ENCODE peak calls at places on chromosomes 7 and 10, in seven cellular contexts. E is A549, W is dorsolateral prefrontal cortex, M is lower lobe of right lung, I is left ventricle myocardium inferior, R is AG04449, D is astrocyte of the cerebellum. Z is an unnamed sample.

GRCh38 chr10:88555190-88555894 is 27.8 kb downstream of the RNLS start:
- DNase-seq in E (no peak), W (no peak), M (no peak), I (no peak), R (no peak), D (no peak), Z (peak)

GRCh38 chr7:100585511-100586265 is at the start of gene LRCH4:
- DNase-seq in E (peak), W (peak), M (peak), I (no peak), R (no peak), D (no peak), Z (peak)

GRCh38 chr10:114714281-114714741 is 56.2 kb upstream of the ABLIM1 start:
- DNase-seq in E (peak), W (peak), M (no peak), I (peak), R (peak), D (peak), Z (peak)

GRCh38 chr7:18900236-18900635 is 217.2 kb downstream of the TWIST1 start:
- DNase-seq in E (no peak), W (no peak), M (no peak), I (no peak), R (no peak), D (no peak), Z (no peak)

GRCh38 chr10:48659790-48660189 is 24.9 kb upstream of the WDFY4 start:
- DNase-seq in E (no peak), W (no peak), M (no peak), I (no peak), R (no peak), D (no peak), Z (peak)

GRCh38 chr10:46311501-46311951 is 24.7 kb downstream of the ANTXRL start:
- DNase-seq in E (no peak), W (no peak), M (no peak), I (no peak), R (no peak), D (no peak), Z (no peak)

GRCh38 chr10:97888641-97889262 is 39.1 kb downstream of the GOLGA7B start:
- DNase-seq in E (peak), W (peak), M (peak), I (no peak), R (no peak), D (no peak), Z (peak)

GRCh38 chr10:118754132-118754555 is 626 bp downstream of the CACUL1 start:
- DNase-seq in E (peak), W (peak), M (peak), I (peak), R (no peak), D (no peak), Z (peak)

GRCh38 chr10:86387221-86387794 is 20.7 kb upstream of the GRID1 start:
- DNase-seq in E (no peak), W (no peak), M (no peak), I (no peak), R (no peak), D (no peak), Z (no peak)

GRCh38 chr10:15789793-15790525 is 70.2 kb upstream of the ITGA8 start:
- DNase-seq in E (no peak), W (no peak), M (no peak), I (no peak), R (peak), D (peak), Z (peak)

GRCh38 chr7:95435422-95435780 is 573 bp upstream of the PON2 start:
- DNase-seq in E (no peak), W (no peak), M (peak), I (no peak), R (no peak), D (no peak), Z (no peak)
- H3K4me3 ChIP-seq in E (peak), W (peak), M (peak), I (peak), R (peak), D (peak), Z (peak)

GRCh38 chr7:151411551-151411950 is 1.7 kb upstream of the WDR86 start:
- DNase-seq in E (no peak), W (no peak), M (no peak), I (no peak), R (no peak), D (no peak), Z (no peak)
- TF ChIP-seq CTCF in E (no peak), W (no peak), M (no peak), I (no peak), R (no peak), D (no peak), Z (no peak)

GRCh38 chr10:32379950-32380547 is 33.1 kb upstream of the EPC1 start:
- DNase-seq in E (no peak), W (no peak), M (no peak), I (no peak), R (no peak), D (no peak), Z (no peak)
- H3K4me3 ChIP-seq in E (no peak), W (peak), M (peak), I (peak), R (no peak), D (no peak), Z (no peak)

GRCh38 chr10:57716884-57717283 is 550.8 kb downstream of the IPMK start:
- DNase-seq in E (no peak), W (no peak), M (no peak), I (no peak), R (no peak), D (peak), Z (peak)
- TF ChIP-seq CTCF in E (peak), W (peak), M (peak), I (peak), R (peak), D (peak), Z (peak)

GRCh38 chr10:101061814-101062230 is at the start of gene KAZALD1:
- DNase-seq in E (no peak), W (no peak), M (no peak), I (no peak), R (no peak), D (no peak), Z (no peak)

GRCh38 chr10:101063548-101064414 is 2.0 kb downstream of the KAZALD1 start:
- DNase-seq in E (no peak), W (no peak), M (no peak), I (no peak), R (no peak), D (no peak), Z (no peak)

GRCh38 chr10:101064415-101065030 is 2.7 kb downstream of the KAZALD1 start:
- DNase-seq in E (no peak), W (no peak), M (no peak), I (no peak), R (no peak), D (no peak), Z (no peak)

GRCh38 chr10:101062231-101063161 is 707 bp downstream of the KAZALD1 start:
- DNase-seq in E (peak), W (no peak), M (peak), I (peak), R (no peak), D (no peak), Z (peak)

GRCh38 chr10:101063162-101063525 is 1.4 kb downstream of the KAZALD1 start:
- DNase-seq in E (no peak), W (no peak), M (no peak), I (no peak), R (no peak), D (no peak), Z (no peak)
- H3K4me3 ChIP-seq in E (peak), W (peak), M (peak), I (peak), R (peak), D (peak), Z (no peak)

DNA sequence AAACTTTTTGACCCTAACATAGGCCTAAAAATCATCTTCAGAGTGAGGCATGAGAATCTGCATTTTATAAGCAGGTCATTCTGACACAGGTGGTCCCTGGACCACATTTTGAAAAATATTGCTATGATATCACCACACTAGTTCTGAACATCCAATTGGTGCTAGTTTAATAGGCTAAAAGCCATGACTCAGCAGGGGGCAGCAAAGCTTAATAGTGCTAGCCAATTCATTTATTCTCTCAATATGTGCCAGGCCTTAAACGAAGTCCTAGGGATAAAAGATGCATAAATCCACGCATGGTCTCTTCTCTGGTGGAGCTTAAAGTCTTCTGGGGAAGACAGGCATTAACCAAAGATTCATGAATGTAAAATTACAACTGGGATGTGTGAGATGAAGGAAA is 10.2 kb upstream of the SLC25A28 start:
- DNase-seq in E (no peak), W (no peak), M (no peak), I (no peak), R (no peak), D (peak), Z (peak)
- TF ChIP-seq CTCF in E (peak), W (no peak), M (peak), I (peak), R (peak), D (no peak), Z (peak)

GRCh38 chr7:99409814-99410213 is 1.0 kb downstream of the BUD31 start:
- DNase-seq in E (no peak), W (no peak), M (no peak), I (no peak), R (no peak), D (no peak), Z (no peak)
- H3K4me3 ChIP-seq in E (peak), W (peak), M (peak), I (peak), R (peak), D (peak), Z (peak)

GRCh38 chr7:158394936-158395335 is 192.7 kb downstream of the PTPRN2 start:
- DNase-seq in E (peak), W (no peak), M (peak), I (peak), R (no peak), D (no peak), Z (no peak)
- TF ChIP-seq CTCF in E (peak), W (peak), M (peak), I (peak), R (no peak), D (no peak), Z (peak)

GRCh38 chr7:5065107-5065407 is 19.4 kb downstream of the RBAK start:
- DNase-seq in E (no peak), W (no peak), M (no peak), I (no peak), R (no peak), D (no peak), Z (no peak)
- H3K4me3 ChIP-seq in E (no peak), W (no peak), M (no peak), I (no peak), R (no peak), D (no peak), Z (no peak)

GRCh38 chr7:52129278-52129677 is 812.7 kb upstream of the COBL start:
- DNase-seq in E (no peak), W (no peak), M (no peak), I (no peak), R (no peak), D (no peak), Z (no peak)
- TF ChIP-seq CTCF in E (no peak), W (no peak), M (no peak), I (no peak), R (no peak), D (no peak), Z (no peak)